ENCODE peak calls at places on chromosomes 4 and X, in ten cellular contexts. X, Y, S, R, F, D, E, C, W and K are unnamed samples.
A peak's percentile ranks its signal among the peaks of the same experiment; 100 is the strongest.

GRCh38 chrX:29478336-29479069 is 736.9 kb upstream of the MAGEB2 start:
- DNase-seq in X (no peak), Y (peak; percentile 34), S (no peak), R (peak; percentile 58), F (peak; percentile 70), D (peak; percentile 1), E (no peak), C (peak; percentile 37), W (peak; percentile 24), K (peak; percentile 24)

GRCh38 chrX:39676434-39676833 is 421.3 kb downstream of the BCOR start:
- DNase-seq in X (no peak), Y (no peak), S (no peak), R (no peak), F (no peak), D (no peak), E (no peak), C (no peak), W (no peak), K (no peak)

GRCh38 chr4:72525938-72526337 is 43.1 kb downstream of the ADAMTS3 start:
- DNase-seq in X (no peak), Y (peak; percentile 39), S (no peak), R (peak; percentile 81), F (no peak), D (peak; percentile 40), E (no peak), C (no peak), W (peak; percentile 86), K (peak; percentile 41)

GRCh38 chrX:45134303-45134702 is 66.4 kb downstream of the DIPK2B start:
- DNase-seq in X (no peak), Y (no peak), S (no peak), R (no peak), F (no peak), D (no peak), E (no peak), C (no peak), W (no peak), K (no peak)

GRCh38 chrX:66022742-66023725 is 16.8 kb downstream of the VSIG4 start:
- DNase-seq in X (no peak), Y (no peak), S (no peak), R (no peak), F (peak; percentile 7), D (no peak), E (no peak), C (peak; percentile 79), W (no peak), K (no peak)

GRCh38 chrX:53440631-53441517 is 6.7 kb upstream of the HSD17B10 start:
- DNase-seq in X (no peak), Y (peak; percentile 79), S (peak; percentile 89), R (no peak), F (peak; percentile 48), D (peak; percentile 24), E (no peak), C (peak; percentile 94), W (peak; percentile 54), K (peak; percentile 53)

GRCh38 chr4:11698846-11699590 is 270.3 kb upstream of the HS3ST1 start:
- DNase-seq in X (no peak), Y (peak; percentile 42), S (no peak), R (no peak), F (peak; percentile 20), D (peak; percentile 31), E (no peak), C (no peak), W (peak; percentile 77), K (no peak)

GRCh38 chrX:116317409-116317808 is 119.0 kb upstream of the SLC6A14 start:
- DNase-seq in X (no peak), Y (peak; percentile 67), S (no peak), R (peak; percentile 49), F (no peak), D (peak; percentile 27), E (no peak), C (no peak), W (no peak), K (peak; percentile 66)

GRCh38 chr4:5924466-5925125 is 31.7 kb upstream of the CRMP1 start:
- DNase-seq in X (no peak), Y (no peak), S (peak; percentile 45), R (no peak), F (no peak), D (no peak), E (no peak), C (no peak), W (no peak), K (no peak)

GRCh38 chrX:147875866-147876596 is 35.7 kb upstream of the FMR1 start:
- DNase-seq in X (no peak), Y (peak; percentile 17), S (no peak), R (peak; percentile 1), F (no peak), D (no peak), E (no peak), C (peak; percentile 1), W (no peak), K (no peak)

GRCh38 chr4:41728571-41728908 is 20.0 kb downstream of the PHOX2B start:
- DNase-seq in X (no peak), Y (peak; percentile 7), S (no peak), R (no peak), F (no peak), D (no peak), E (no peak), C (no peak), W (no peak), K (no peak)

GRCh38 chr4:155478336-155478825 is 101.6 kb upstream of the MAP9 start:
- DNase-seq in X (no peak), Y (no peak), S (no peak), R (no peak), F (no peak), D (no peak), E (no peak), C (no peak), W (no peak), K (peak; percentile 1)

GRCh38 chr4:8176547-8177399 is 18.2 kb upstream of the ABLIM2 start:
- DNase-seq in X (no peak), Y (peak; percentile 75), S (no peak), R (peak; percentile 78), F (peak; percentile 60), D (peak; percentile 53), E (no peak), C (peak; percentile 83), W (peak; percentile 45), K (peak; percentile 56)

GRCh38 chrX:148914783-148915182 is 414.4 kb downstream of the AFF2 start:
- DNase-seq in X (no peak), Y (no peak), S (no peak), R (no peak), F (no peak), D (no peak), E (no peak), C (no peak), W (no peak), K (no peak)

DNA sequence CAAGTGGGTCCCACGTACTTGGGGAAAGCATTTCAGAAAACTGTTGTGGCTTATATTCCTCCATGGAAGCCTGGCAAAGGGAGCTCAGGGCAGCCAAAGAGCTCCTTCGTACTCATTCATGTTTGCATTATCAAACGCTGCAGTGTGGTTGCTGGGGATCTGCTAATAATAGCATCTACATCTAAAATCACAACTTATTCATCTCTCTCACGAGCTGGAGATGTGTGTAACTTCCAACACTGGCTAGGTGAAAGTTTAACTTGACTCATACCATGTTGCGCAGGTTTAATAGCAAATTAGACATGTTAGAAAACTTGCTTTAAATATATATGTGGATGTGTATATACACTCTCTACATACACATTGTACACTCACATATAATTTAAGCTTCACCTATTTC is 415.1 kb downstream of the AFF2 start:
- DNase-seq in X (no peak), Y (no peak), S (no peak), R (no peak), F (no peak), D (no peak), E (no peak), C (no peak), W (no peak), K (no peak)
- H3K4me3 ChIP-seq in X (no peak overlapping the region), Y (no peak overlapping the region), S (no peak overlapping the region), R (no peak overlapping the region), F (no peak overlapping the region), D (no peak overlapping the region), E (no peak overlapping the region), C (no peak overlapping the region), W (no peak overlapping the region), K (no peak overlapping the region)

GRCh38 chrX:151505796-151506195 is 57.7 kb upstream of the PASD1 start:
- DNase-seq in X (no peak), Y (no peak), S (no peak), R (peak; percentile 44), F (peak; percentile 24), D (no peak), E (no peak), C (peak; percentile 52), W (peak; percentile 0), K (peak; percentile 12)
- TF ChIP-seq CTCF in X (no peak), Y (peak; percentile 25), S (peak; percentile 19), R (peak; percentile 3), F (peak; percentile 37), D (no peak), E (no peak), C (peak; percentile 62), W (no peak), K (peak; percentile 46)

GRCh38 chrX:55159556-55159955 is 60.6 kb upstream of the PAGE5 start:
- DNase-seq in X (no peak), Y (no peak), S (no peak), R (no peak), F (no peak), D (no peak), E (no peak), C (peak; percentile 7), W (peak; percentile 1), K (no peak)
- H3K4me3 ChIP-seq in X (no peak overlapping the region), Y (no peak overlapping the region), S (peak overlapping the region; percentile 58), R (peak overlapping the region; percentile 92), F (no peak overlapping the region), D (no peak overlapping the region), E (no peak overlapping the region), C (peak overlapping the region; percentile 83), W (no peak overlapping the region), K (no peak overlapping the region)

GRCh38 chrX:70979136-70979762 is 48.4 kb upstream of the SLC7A3 start:
- DNase-seq in X (no peak), Y (peak; percentile 50), S (no peak), R (peak; percentile 39), F (peak; percentile 42), D (peak; percentile 55), E (no peak), C (peak; percentile 20), W (peak; percentile 6), K (peak; percentile 51)
- TF ChIP-seq CTCF in X (no peak), Y (peak; percentile 53), S (no peak), R (peak; percentile 58), F (peak; percentile 35), D (peak; percentile 68), E (no peak), C (peak; percentile 23), W (peak; percentile 9), K (peak; percentile 56)

GRCh38 chrX:108399427-108400165 is 38.6 kb downstream of the COL4A6 start:
- DNase-seq in X (no peak), Y (peak; percentile 40), S (no peak), R (no peak), F (peak; percentile 44), D (peak; percentile 5), E (no peak), C (no peak), W (peak; percentile 50), K (peak; percentile 4)
- H3K4me3 ChIP-seq in X (no peak overlapping the region), Y (no peak overlapping the region), S (no peak overlapping the region), R (no peak overlapping the region), F (no peak overlapping the region), D (no peak overlapping the region), E (no peak overlapping the region), C (no peak overlapping the region), W (no peak overlapping the region), K (no peak overlapping the region)

GRCh38 chrX:120446503-120446902 is 22.6 kb downstream of the LAMP2 start:
- DNase-seq in X (no peak), Y (peak; percentile 78), S (no peak), R (no peak), F (peak; percentile 1), D (no peak), E (no peak), C (no peak), W (peak; percentile 32), K (peak; percentile 65)
- TF ChIP-seq CTCF in X (no peak), Y (peak; percentile 23), S (no peak), R (no peak), F (no peak), D (no peak), E (no peak), C (no peak), W (no peak), K (no peak)